ENCODE peak calls at places on chromosome 14, in five cellular contexts. One of them, this sample, is unnamed.

GRCh38 chr14:23186913-23187654 is 3.6 kb upstream of the SLC7A8 start:
- DNase-seq in tibial nerve: no peak
- DNase-seq in heart left ventricle: no peak
- DNase-seq in GM23338: peak; percentile 70
- DNase-seq in A549: peak; percentile 74
- DNase-seq in this sample: peak; percentile 47

GRCh38 chr14:94483071-94483451 is 7.1 kb upstream of the SERPINA9 start:
- DNase-seq in tibial nerve: no peak
- DNase-seq in heart left ventricle: no peak
- DNase-seq in GM23338: no peak
- DNase-seq in A549: no peak
- DNase-seq in this sample: no peak

GRCh38 chr14:105899071-105899641 is 372.8 kb downstream of the TMEM121 start:
- DNase-seq in tibial nerve: no peak
- DNase-seq in heart left ventricle: peak; percentile 37
- DNase-seq in GM23338: no peak
- DNase-seq in A549: no peak
- DNase-seq in this sample: no peak

GRCh38 chr14:22387776-22388241 is 201.2 kb downstream of the DAD1 start:
- DNase-seq in tibial nerve: no peak
- DNase-seq in heart left ventricle: no peak
- DNase-seq in GM23338: peak; percentile 17
- DNase-seq in A549: no peak
- DNase-seq in this sample: no peak

GRCh38 chr14:32202468-32202865 is 602 bp downstream of the RNU6-8 start:
- DNase-seq in tibial nerve: no peak
- DNase-seq in heart left ventricle: no peak
- DNase-seq in GM23338: peak; percentile 28
- DNase-seq in A549: peak; percentile 52
- DNase-seq in this sample: no peak

GRCh38 chr14:75391953-75392352 is 35.9 kb upstream of the JDP2 start:
- DNase-seq in tibial nerve: no peak
- DNase-seq in heart left ventricle: no peak
- DNase-seq in GM23338: no peak
- DNase-seq in A549: no peak
- DNase-seq in this sample: no peak

GRCh38 chr14:23704890-23705289 is 68.7 kb downstream of the DHRS2 start:
- DNase-seq in tibial nerve: no peak
- DNase-seq in heart left ventricle: no peak
- DNase-seq in GM23338: peak; percentile 57
- DNase-seq in A549: peak; percentile 30
- DNase-seq in this sample: no peak

GRCh38 chr14:90687680-90688079 is 128.6 kb downstream of the TTC7B start:
- DNase-seq in tibial nerve: no peak
- DNase-seq in heart left ventricle: no peak
- DNase-seq in GM23338: no peak
- DNase-seq in A549: no peak
- DNase-seq in this sample: no peak

GRCh38 chr14:26328766-26329165 is 269.1 kb downstream of the NOVA1 start:
- DNase-seq in tibial nerve: no peak
- DNase-seq in heart left ventricle: no peak
- DNase-seq in GM23338: no peak
- DNase-seq in A549: no peak
- DNase-seq in this sample: no peak

GRCh38 chr14:50666772-50667490 is 1.2 kb downstream of the SAV1 start:
- DNase-seq in tibial nerve: no peak
- DNase-seq in heart left ventricle: no peak
- DNase-seq in GM23338: peak; percentile 76
- DNase-seq in A549: peak; percentile 61
- DNase-seq in this sample: no peak

GRCh38 chr14:74492413-74493342 is at the start of gene NPC2:
- DNase-seq in tibial nerve: no peak
- DNase-seq in heart left ventricle: no peak
- DNase-seq in GM23338: no peak
- DNase-seq in A549: no peak
- DNase-seq in this sample: no peak

GRCh38 chr14:101620821-101621785 is 59.8 kb downstream of the DIO3 start:
- DNase-seq in tibial nerve: no peak
- DNase-seq in heart left ventricle: no peak
- DNase-seq in GM23338: no peak
- DNase-seq in A549: no peak
- DNase-seq in this sample: no peak

GRCh38 chr14:87461704-87462103 is 531.3 kb downstream of the GALC start:
- DNase-seq in tibial nerve: no peak
- DNase-seq in heart left ventricle: no peak
- DNase-seq in GM23338: no peak
- DNase-seq in A549: no peak
- DNase-seq in this sample: no peak

GRCh38 chr14:77212933-77213656 is 31.5 kb downstream of the TMEM63C start:
- DNase-seq in tibial nerve: no peak
- DNase-seq in heart left ventricle: no peak
- DNase-seq in GM23338: peak; percentile 91
- DNase-seq in A549: peak; percentile 45
- DNase-seq in this sample: no peak

GRCh38 chr14:22383515-22384166 is 205.4 kb downstream of the DAD1 start:
- DNase-seq in tibial nerve: no peak
- DNase-seq in heart left ventricle: no peak
- DNase-seq in GM23338: no peak
- DNase-seq in A549: no peak
- DNase-seq in this sample: no peak

GRCh38 chr14:104284636-104285482 is 146.5 kb downstream of the KIF26A start:
- DNase-seq in tibial nerve: no peak
- DNase-seq in heart left ventricle: peak; percentile 51
- DNase-seq in GM23338: no peak
- DNase-seq in A549: no peak
- DNase-seq in this sample: no peak

GRCh38 chr14:37057776-37058175 is 114.6 kb downstream of the SLC25A21 start:
- DNase-seq in tibial nerve: no peak
- DNase-seq in heart left ventricle: no peak
- DNase-seq in GM23338: no peak
- DNase-seq in A549: no peak
- DNase-seq in this sample: no peak

GRCh38 chr14:99534333-99534732 is 53.1 kb downstream of the CCNK start:
- DNase-seq in tibial nerve: no peak
- DNase-seq in heart left ventricle: no peak
- DNase-seq in GM23338: no peak
- DNase-seq in A549: no peak
- DNase-seq in this sample: no peak

GRCh38 chr14:23538785-23539184 is 12.8 kb downstream of the ZFHX2 start:
- DNase-seq in tibial nerve: no peak
- DNase-seq in heart left ventricle: no peak
- DNase-seq in GM23338: peak; percentile 79
- DNase-seq in A549: no peak
- DNase-seq in this sample: no peak

DNA sequence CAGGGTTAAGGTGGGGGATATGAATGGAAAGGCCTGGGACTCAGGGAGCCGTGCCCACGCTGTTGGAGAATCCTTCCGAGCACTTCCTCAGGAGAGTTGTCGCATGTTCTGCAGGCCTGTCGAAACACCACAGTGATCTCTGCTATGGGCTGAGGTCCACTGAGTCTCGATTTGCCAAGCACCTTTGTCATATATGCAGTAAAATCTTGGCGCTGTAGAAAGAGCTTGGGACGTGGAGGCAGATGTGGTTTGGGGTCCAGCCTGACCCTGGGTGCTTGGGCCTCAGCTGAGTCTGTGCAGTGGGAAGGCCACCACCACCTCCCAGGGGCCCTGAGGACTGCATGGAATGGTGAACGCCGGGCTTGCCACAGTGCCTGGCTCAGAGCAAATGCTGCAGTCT is 32.9 kb downstream of the C14orf132 start:
- DNase-seq in tibial nerve: no peak
- DNase-seq in heart left ventricle: no peak
- DNase-seq in GM23338: no peak
- DNase-seq in A549: no peak
- DNase-seq in this sample: no peak
- H3K27ac ChIP-seq in tibial nerve: no peak overlapping the region
- H3K27ac ChIP-seq in heart left ventricle: no peak overlapping the region
- H3K27ac ChIP-seq in GM23338: no peak overlapping the region
- H3K27ac ChIP-seq in A549: no peak overlapping the region
- H3K27ac ChIP-seq in this sample: no peak overlapping the region

DNA sequence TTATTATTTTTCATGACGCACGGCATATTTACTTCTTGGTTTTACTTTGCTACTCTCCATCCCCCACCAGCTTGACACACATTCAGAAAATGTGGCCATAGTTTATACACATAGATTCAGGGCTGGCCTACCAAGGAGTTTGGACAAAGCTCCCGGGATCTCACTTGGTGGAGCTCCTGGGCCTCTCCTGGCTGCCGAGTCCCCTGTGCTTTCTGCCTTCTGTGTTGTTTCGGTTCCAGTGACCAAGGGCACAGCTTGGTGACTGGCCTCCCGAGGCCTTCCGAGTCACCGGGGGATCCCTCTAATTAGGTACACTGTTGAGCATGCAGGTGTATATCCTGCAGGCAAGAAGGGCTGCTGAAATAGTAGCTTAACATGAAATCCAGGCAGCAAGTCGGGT is 63.5 kb downstream of the RGS6 start:
- DNase-seq in tibial nerve: no peak
- DNase-seq in heart left ventricle: no peak
- DNase-seq in GM23338: no peak
- DNase-seq in A549: no peak
- DNase-seq in this sample: no peak
- TF ChIP-seq CTCF in tibial nerve: no peak
- TF ChIP-seq CTCF in heart left ventricle: no peak
- TF ChIP-seq CTCF in GM23338: no peak
- TF ChIP-seq CTCF in A549: no peak
- TF ChIP-seq CTCF in this sample: no peak

GRCh38 chr14:79280400-79280670 is 931.0 kb downstream of the DIO2 start:
- DNase-seq in tibial nerve: no peak
- DNase-seq in heart left ventricle: no peak
- DNase-seq in GM23338: no peak
- DNase-seq in A549: no peak
- DNase-seq in this sample: no peak
- H3K4me3 ChIP-seq in tibial nerve: peak overlapping the region; percentile 48
- H3K4me3 ChIP-seq in heart left ventricle: peak overlapping the region; percentile 37
- H3K4me3 ChIP-seq in GM23338: peak overlapping the region; percentile 79
- H3K4me3 ChIP-seq in A549: peak overlapping the region; percentile 59
- H3K4me3 ChIP-seq in this sample: peak overlapping the region; percentile 69

DNA sequence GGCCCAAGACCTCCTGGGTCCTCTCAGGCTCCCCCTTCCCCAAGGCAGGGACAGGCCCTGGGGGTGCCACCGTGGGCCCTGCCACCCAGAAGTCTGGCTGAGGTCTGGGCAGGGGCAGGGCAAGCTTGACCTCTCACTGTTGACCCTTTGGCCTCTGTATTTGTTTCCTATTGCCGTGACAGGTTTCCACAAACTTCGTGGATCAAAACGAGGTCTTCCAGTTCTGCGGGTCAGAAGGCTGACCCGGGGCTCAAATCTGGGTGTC is 12.7 kb downstream of the TNFAIP2 start:
- DNase-seq in tibial nerve: no peak
- DNase-seq in heart left ventricle: no peak
- DNase-seq in GM23338: no peak
- DNase-seq in A549: no peak
- DNase-seq in this sample: no peak
- H3K27ac ChIP-seq in tibial nerve: no peak overlapping the region
- H3K27ac ChIP-seq in heart left ventricle: no peak overlapping the region
- H3K27ac ChIP-seq in GM23338: no peak overlapping the region
- H3K27ac ChIP-seq in A549: peak overlapping the region; percentile 78
- H3K27ac ChIP-seq in this sample: no peak overlapping the region

GRCh38 chr14:38210168-38210567 is 2.5 kb downstream of the SSTR1 start:
- DNase-seq in tibial nerve: no peak
- DNase-seq in heart left ventricle: no peak
- DNase-seq in GM23338: peak; percentile 50
- DNase-seq in A549: peak; percentile 24
- DNase-seq in this sample: no peak

GRCh38 chr14:38207342-38207741 is 362 bp upstream of the SSTR1 start:
- DNase-seq in tibial nerve: no peak
- DNase-seq in heart left ventricle: no peak
- DNase-seq in GM23338: no peak
- DNase-seq in A549: no peak
- DNase-seq in this sample: no peak

GRCh38 chr14:38207830-38208815 is at the start of gene SSTR1:
- DNase-seq in tibial nerve: no peak
- DNase-seq in heart left ventricle: no peak
- DNase-seq in GM23338: peak; percentile 68
- DNase-seq in A549: no peak
- DNase-seq in this sample: no peak

GRCh38 chr14:38209572-38210159 is 2.0 kb downstream of the SSTR1 start:
- DNase-seq in tibial nerve: no peak
- DNase-seq in heart left ventricle: peak; percentile 60
- DNase-seq in GM23338: peak; percentile 33
- DNase-seq in A549: no peak
- DNase-seq in this sample: no peak

DNA sequence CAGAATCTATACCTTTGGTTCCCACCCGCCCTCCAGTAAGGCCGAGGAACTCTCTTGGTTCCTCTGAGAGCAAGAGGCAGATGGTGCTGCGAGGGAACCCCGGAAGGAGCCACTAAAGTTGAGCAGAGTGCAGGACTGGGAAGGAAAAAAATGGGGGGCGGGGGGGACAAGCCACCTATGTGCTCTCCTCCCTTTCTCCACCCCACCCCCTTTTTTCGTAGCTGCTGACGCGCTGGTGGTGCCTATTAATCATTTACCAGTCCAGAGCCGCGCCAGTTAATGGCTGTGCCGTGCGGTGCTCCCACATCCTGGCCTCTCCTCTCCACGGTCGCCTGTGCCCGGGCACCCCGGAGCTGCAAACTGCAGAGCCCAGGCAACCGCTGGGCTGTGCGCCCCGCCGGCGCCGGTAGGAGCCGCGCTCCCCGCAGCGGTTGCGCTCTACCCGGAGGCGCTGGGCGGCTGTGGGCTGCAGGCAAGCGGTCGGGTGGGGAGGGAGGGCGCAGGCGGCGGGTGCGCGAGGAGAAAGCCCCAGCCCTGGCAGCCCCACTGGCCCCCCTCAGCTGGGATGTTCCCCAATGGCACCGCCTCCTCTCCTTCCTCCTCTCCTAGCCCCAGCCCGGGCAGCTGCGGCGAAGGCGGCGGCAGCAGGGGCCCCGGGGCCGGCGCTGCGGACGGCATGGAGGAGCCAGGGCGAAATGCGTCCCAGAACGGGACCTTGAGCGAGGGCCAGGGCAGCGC is 1.3 kb downstream of the SSTR1 start:
- DNase-seq in tibial nerve: no peak
- DNase-seq in heart left ventricle: peak; percentile 56
- DNase-seq in GM23338: peak; percentile 70
- DNase-seq in A549: no peak
- DNase-seq in this sample: no peak
- TF ChIP-seq CTCF in tibial nerve: no peak
- TF ChIP-seq CTCF in heart left ventricle: no peak
- TF ChIP-seq CTCF in GM23338: peak; percentile 41
- TF ChIP-seq CTCF in A549: no peak
- TF ChIP-seq CTCF in this sample: peak; percentile 58

DNA sequence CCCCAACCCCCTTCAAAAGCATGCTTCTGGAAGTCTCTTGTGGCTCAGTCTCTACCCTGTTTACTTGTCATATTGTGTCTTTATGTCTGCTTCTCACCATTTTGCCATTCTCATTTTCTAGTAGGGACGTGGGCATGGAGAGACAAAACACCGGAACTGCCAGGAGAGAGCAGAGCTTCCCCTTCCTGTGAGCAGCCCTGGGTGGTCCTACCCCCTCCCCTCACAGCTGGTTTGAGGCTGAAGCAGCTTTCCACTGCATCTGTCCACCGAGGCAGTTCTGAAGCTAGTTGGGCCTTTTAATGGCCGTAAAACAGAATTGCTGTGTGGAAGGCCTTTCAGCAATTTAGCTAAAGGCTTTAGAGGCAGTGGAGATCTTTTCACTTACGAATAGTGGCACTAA is 77.0 kb downstream of the PELI2 start:
- DNase-seq in tibial nerve: no peak
- DNase-seq in heart left ventricle: no peak
- DNase-seq in GM23338: peak; percentile 43
- DNase-seq in A549: no peak
- DNase-seq in this sample: no peak
- H3K4me3 ChIP-seq in tibial nerve: no peak overlapping the region
- H3K4me3 ChIP-seq in heart left ventricle: no peak overlapping the region
- H3K4me3 ChIP-seq in GM23338: no peak overlapping the region
- H3K4me3 ChIP-seq in A549: no peak overlapping the region
- H3K4me3 ChIP-seq in this sample: no peak overlapping the region

This sample was measured in AG04450.